ENCODE peak calls at places on chromosome 20, in eight cellular contexts. H is omental fat pad; M is uterus; Y is neural crest cell; G is endothelial cell; E is progenitor cell of endocrine pancreas; J is nephron progenitor cell; O is CD8-positive, alpha-beta T cell. D is an unnamed sample.

GRCh38 chr20:57166568-57167291 is 99.7 kb downstream of the BMP7 start:
- DNase-seq in J (no peak), O (no peak), Y (no peak), G (no peak), E (no peak), H (no peak), M (no peak), D (no peak)

GRCh38 chr20:18788021-18788420 is 25.6 kb upstream of the SCP2D1 start:
- DNase-seq in H (no peak), E (no peak), O (no peak), M (no peak), J (no peak), Y (no peak), G (no peak), D (no peak)

GRCh38 chr20:53899351-53900167 is 170.8 kb downstream of the BCAS1 start:
- DNase-seq in H (no peak), Y (no peak), J (peak; percentile 17), E (no peak), G (no peak), O (peak; percentile 64), M (no peak), D (peak; percentile 46)

GRCh38 chr20:14799671-14800070 is 462.3 kb upstream of the FLRT3 start:
- DNase-seq in M (no peak), O (no peak), H (no peak), G (no peak), E (no peak), J (no peak), Y (no peak), D (no peak)

GRCh38 chr20:47036091-47036880 is 141.6 kb downstream of the EYA2 start:
- DNase-seq in J (no peak), G (no peak), E (no peak), H (no peak), M (no peak), Y (no peak), O (no peak), D (no peak)

GRCh38 chr20:22691369-22692118 is 107.2 kb upstream of the FOXA2 start:
- DNase-seq in E (peak; percentile 68), H (no peak), M (peak; percentile 67), J (peak; percentile 76), Y (peak; percentile 74), O (peak; percentile 7), G (peak; percentile 77), D (peak; percentile 76)

GRCh38 chr20:5080384-5080877 is 39.3 kb downstream of the PCNA start:
- DNase-seq in H (peak; percentile 54), Y (no peak), O (no peak), G (no peak), J (no peak), M (peak; percentile 25), E (no peak), D (no peak)

GRCh38 chr20:15763344-15763743 is 809.9 kb downstream of the KIF16B start:
- DNase-seq in J (no peak), M (no peak), Y (no peak), G (no peak), O (no peak), E (no peak), H (no peak), D (no peak)

GRCh38 chr20:9912858-9913434 is 74.1 kb upstream of the PAK5 start:
- DNase-seq in G (peak; percentile 59), M (peak; percentile 22), J (peak; percentile 62), Y (peak; percentile 53), H (peak; percentile 38), E (peak; percentile 38), O (peak; percentile 19), D (peak; percentile 8)

GRCh38 chr20:18999076-18999475 is 185.5 kb downstream of the SCP2D1 start:
- DNase-seq in Y (no peak), E (no peak), G (no peak), M (no peak), H (no peak), O (no peak), J (no peak), D (no peak)

DNA sequence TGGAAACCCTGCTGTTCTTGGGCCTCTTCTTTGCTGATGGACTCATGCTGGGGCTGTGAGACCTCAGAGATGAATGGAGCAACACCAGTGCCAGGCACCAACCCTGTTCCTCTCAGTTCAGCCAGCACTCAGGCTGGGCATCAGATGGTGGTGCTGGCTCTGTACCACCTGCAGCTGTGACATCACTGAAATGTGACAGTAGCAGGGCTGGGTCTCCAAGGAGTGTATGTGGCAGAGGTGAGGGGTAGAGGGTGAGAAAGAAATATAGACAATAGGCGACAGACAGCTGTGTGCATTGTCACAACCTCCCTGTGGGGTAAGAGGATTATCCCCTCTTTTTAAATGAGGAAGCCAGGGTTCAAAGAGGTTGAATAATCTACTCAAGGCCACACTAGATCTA is at the start of gene TP53TG5:
- DNase-seq in Y (no peak), J (no peak), M (no peak), G (no peak), O (no peak), H (no peak), E (no peak), D (no peak)
- TF ChIP-seq CTCF in Y (no peak), J (no peak), M (no peak), G (no peak), O (no peak), H (no peak), E (no peak), D (no peak)

GRCh38 chr20:2865630-2866029 is 7.7 kb upstream of the PTPRA start:
- DNase-seq in G (no peak), J (no peak), E (no peak), O (peak; percentile 32), H (no peak), Y (no peak), M (no peak), D (no peak)
- TF ChIP-seq CTCF in G (no peak), J (no peak), E (no peak), O (peak; percentile 26), H (no peak), Y (no peak), M (no peak), D (no peak)

GRCh38 chr20:24303393-24303792 is 166.0 kb upstream of the SYNDIG1 start:
- DNase-seq in G (no peak), M (no peak), E (no peak), H (no peak), J (no peak), Y (no peak), O (no peak), D (no peak)
- TF ChIP-seq CTCF in G (no peak), M (no peak), E (no peak), H (no peak), J (no peak), Y (no peak), O (no peak), D (no peak)

GRCh38 chr20:63520939-63521601 is 505 bp downstream of the PPDPF start:
- DNase-seq in M (peak; percentile 78), J (peak; percentile 69), Y (peak; percentile 57), O (peak; percentile 62), G (peak; percentile 65), H (no peak), E (peak; percentile 75), D (peak; percentile 92)
- TF ChIP-seq CTCF in M (no peak), J (no peak), Y (peak; percentile 20), O (no peak), G (no peak), H (no peak), E (no peak), D (no peak)

GRCh38 chr20:46020515-46020914 is 8.5 kb upstream of the SLC12A5 start:
- DNase-seq in O (no peak), J (no peak), Y (no peak), E (no peak), M (no peak), G (no peak), H (no peak), D (no peak)

GRCh38 chr20:46021361-46022359 is 7.4 kb upstream of the SLC12A5 start:
- DNase-seq in Y (peak; percentile 87), E (peak; percentile 69), M (no peak), J (peak; percentile 98), H (no peak), G (peak; percentile 99), O (peak; percentile 6), D (peak; percentile 83)

GRCh38 chr20:46023148-46023484 is 5.9 kb upstream of the SLC12A5 start:
- DNase-seq in Y (no peak), M (no peak), O (no peak), J (no peak), E (no peak), H (no peak), G (no peak), D (no peak)

GRCh38 chr20:46023999-46024398 is 5.0 kb upstream of the SLC12A5 start:
- DNase-seq in J (no peak), E (no peak), M (no peak), O (no peak), Y (no peak), G (no peak), H (no peak), D (no peak)

DNA sequence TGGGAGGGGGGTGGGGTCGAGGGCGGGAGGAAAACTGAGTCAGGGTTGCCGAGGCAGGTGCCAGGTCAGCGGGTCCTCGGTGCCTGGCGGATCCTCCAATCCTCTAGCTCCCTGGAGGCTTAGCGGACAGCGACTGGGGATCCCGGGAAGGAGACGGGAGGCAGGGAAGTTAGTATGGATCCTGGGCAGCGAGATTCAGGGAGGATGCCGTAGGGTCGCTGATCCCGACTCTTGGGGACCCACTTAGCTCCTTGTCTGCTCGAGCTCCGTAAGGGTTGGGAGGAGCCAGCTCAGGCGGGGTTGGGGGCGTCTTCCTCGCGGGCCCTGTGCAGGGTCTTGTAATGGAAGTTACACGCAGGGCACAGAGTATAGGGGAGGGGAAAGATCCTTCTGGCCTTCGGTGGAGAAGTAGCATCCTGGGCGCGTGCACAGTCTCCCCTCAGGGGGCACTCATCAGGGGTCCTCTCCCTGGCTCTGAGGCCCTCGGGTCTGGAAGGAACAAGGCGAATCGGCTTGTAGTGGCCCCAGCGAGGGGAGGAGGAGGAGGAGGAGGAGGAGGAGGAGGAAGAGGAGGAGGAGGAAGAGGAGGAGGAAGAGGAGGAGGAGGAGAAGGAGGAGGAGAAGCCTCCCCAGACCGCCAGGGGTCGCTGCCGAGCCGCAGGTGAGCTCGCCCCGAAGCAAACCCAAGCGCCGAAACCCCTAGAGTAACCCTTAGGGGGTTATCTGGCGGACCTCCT is 6.4 kb upstream of the SLC12A5 start:
- DNase-seq in Y (peak; percentile 53), H (no peak), O (peak; percentile 67), M (peak; percentile 42), E (peak; percentile 58), J (peak; percentile 82), G (peak; percentile 74), D (peak; percentile 87)
- TF ChIP-seq CTCF in Y (peak; percentile 68), H (no peak), O (peak; percentile 58), M (peak; percentile 70), E (peak; percentile 69), J (peak; percentile 63), G (peak; percentile 46), D (peak; percentile 87)

GRCh38 chr20:25223179-25223661 is 24.7 kb upstream of the PYGB start:
- DNase-seq in O (no peak), H (no peak), E (no peak), M (no peak), G (no peak), Y (no peak), J (no peak), D (no peak)
- TF ChIP-seq CTCF in O (no peak), H (no peak), E (no peak), M (no peak), G (no peak), Y (no peak), J (no peak), D (no peak)

DNA sequence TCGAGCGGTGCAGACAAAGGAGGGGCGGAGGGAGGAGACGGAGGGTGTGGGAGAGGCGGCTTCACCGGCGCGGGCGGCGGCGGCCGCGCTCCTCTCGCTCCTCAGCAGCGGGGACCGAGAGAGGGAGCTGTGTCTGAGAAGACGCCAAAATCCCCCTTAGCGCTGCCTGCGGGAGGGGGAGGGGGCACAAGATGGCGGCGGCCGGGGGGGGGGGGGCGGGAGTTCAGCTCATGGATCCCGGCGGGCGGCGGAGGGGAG is 260 bp downstream of the ADNP start:
- DNase-seq in E (no peak), H (no peak), M (no peak), J (no peak), Y (no peak), G (no peak), O (no peak), D (peak; percentile 81)
- TF ChIP-seq CTCF in E (no peak), H (no peak), M (no peak), J (no peak), Y (no peak), G (no peak), O (no peak), D (no peak)

D was measured in GM20000.